ENCODE peak calls at places on chromosomes 6 and 20, in seven cellular contexts. W, B, Q, U, X, E and A are unnamed samples.

GRCh38 chr20:60203451-60203850 is 245.2 kb downstream of the CDH26 start:
- DNase-seq in W (no peak), B (no peak), Q (no peak), U (no peak), X (no peak), E (no peak), A (no peak)

GRCh38 chr6:151087861-151088598 is 151.7 kb upstream of the AKAP12 start:
- DNase-seq in W (peak), B (no peak), Q (peak), U (no peak), X (no peak), E (peak), A (no peak)

GRCh38 chr20:3077618-3078134 is 6.3 kb downstream of the OXT start:
- DNase-seq in W (no peak), B (no peak), Q (no peak), U (no peak), X (no peak), E (no peak), A (no peak)

GRCh38 chr20:30815577-30816181 is 441.8 kb upstream of the DEFB115 start:
- DNase-seq in W (no peak), B (no peak), Q (no peak), U (no peak), X (no peak), E (no peak), A (no peak)

GRCh38 chr6:161128680-161129196 is 137.2 kb downstream of the MAP3K4 start:
- DNase-seq in W (no peak), B (no peak), Q (no peak), U (no peak), X (no peak), E (no peak), A (no peak)

GRCh38 chr6:20235041-20235440 is 22.8 kb upstream of the MBOAT1 start:
- DNase-seq in W (no peak), B (no peak), Q (no peak), U (no peak), X (no peak), E (no peak), A (no peak)

GRCh38 chr20:59123011-59123676 is 40.5 kb upstream of the ZNF831 start:
- DNase-seq in W (no peak), B (no peak), Q (no peak), U (peak), X (no peak), E (no peak), A (no peak)

GRCh38 chr6:33958863-33959651 is 155.3 kb upstream of the MLN start:
- DNase-seq in W (no peak), B (no peak), Q (no peak), U (no peak), X (no peak), E (no peak), A (no peak)

GRCh38 chr6:1039191-1039590 is 272.7 kb upstream of the FOXQ1 start:
- DNase-seq in W (no peak), B (no peak), Q (no peak), U (no peak), X (no peak), E (no peak), A (no peak)

GRCh38 chr6:134363323-134364039 is 45.6 kb upstream of the SGK1 start:
- DNase-seq in W (no peak), B (no peak), Q (no peak), U (no peak), X (no peak), E (no peak), A (no peak)

GRCh38 chr20:37527638-37528441 is at the start of gene BLCAP:
- DNase-seq in W (peak), B (peak), Q (peak), U (peak), X (peak), E (no peak), A (peak)

GRCh38 chr6:133208183-133208755 is 32.9 kb upstream of the EYA4 start:
- DNase-seq in W (no peak), B (no peak), Q (no peak), U (no peak), X (no peak), E (no peak), A (no peak)

GRCh38 chr20:24950128-24950835 is 1.2 kb downstream of the CST7 start:
- DNase-seq in W (no peak), B (no peak), Q (peak), U (peak), X (no peak), E (peak), A (peak)

GRCh38 chr6:24146871-24147270 is 20.9 kb downstream of the NRSN1 start:
- DNase-seq in W (no peak), B (no peak), Q (no peak), U (no peak), X (no peak), E (no peak), A (no peak)

GRCh38 chr6:142746524-142746923 is 198.5 kb downstream of the HIVEP2 start:
- DNase-seq in W (no peak), B (no peak), Q (peak), U (peak), X (no peak), E (no peak), A (no peak)

GRCh38 chr6:14717307-14717706 is 528.6 kb upstream of the JARID2 start:
- DNase-seq in W (no peak), B (no peak), Q (peak), U (no peak), X (peak), E (no peak), A (no peak)

GRCh38 chr6:111730835-111731234 is 125.2 kb upstream of the TRAF3IP2 start:
- DNase-seq in W (no peak), B (no peak), Q (no peak), U (no peak), X (peak), E (no peak), A (no peak)

GRCh38 chr20:45111799-45112471 is 3.0 kb downstream of the WFDC5 start:
- DNase-seq in W (no peak), B (no peak), Q (peak), U (no peak), X (no peak), E (no peak), A (no peak)

GRCh38 chr6:40556023-40556422 is 31.1 kb downstream of the LRFN2 start:
- DNase-seq in W (no peak), B (no peak), Q (no peak), U (no peak), X (no peak), E (no peak), A (no peak)

GRCh38 chr20:58662142-58662473 is 11.0 kb downstream of the STX16 start:
- DNase-seq in W (no peak), B (no peak), Q (no peak), U (no peak), X (no peak), E (no peak), A (no peak)

GRCh38 chr6:134706806-134707205 is 243.1 kb downstream of the ALDH8A1 start:
- DNase-seq in W (no peak), B (no peak), Q (no peak), U (no peak), X (no peak), E (no peak), A (no peak)

GRCh38 chr20:16922834-16923233 is 174.7 kb downstream of the OTOR start:
- DNase-seq in W (no peak), B (no peak), Q (peak), U (no peak), X (no peak), E (no peak), A (no peak)

GRCh38 chr20:58471161-58471834 is 43.9 kb downstream of the APCDD1L start:
- DNase-seq in W (no peak), B (no peak), Q (no peak), U (peak), X (no peak), E (no peak), A (no peak)

GRCh38 chr20:32201296-32201976 is 6.1 kb downstream of the PLAGL2 start:
- DNase-seq in W (no peak), B (no peak), Q (no peak), U (no peak), X (peak), E (no peak), A (no peak)

GRCh38 chr6:125588268-125588667 is 161.2 kb upstream of the HEY2 start:
- DNase-seq in W (no peak), B (no peak), Q (no peak), U (no peak), X (no peak), E (no peak), A (no peak)
- TF ChIP-seq POLR2A in W (no peak), B (no peak), Q (no peak), U (no peak), X (no peak), E (no peak), A (no peak)

GRCh38 chr20:53608456-53609413 is 15.1 kb upstream of the ZNF217 start:
- DNase-seq in W (no peak), B (no peak), Q (peak), U (peak), X (peak), E (no peak), A (no peak)
- TF ChIP-seq POLR2A in W (no peak), B (no peak), Q (no peak), U (no peak), X (no peak), E (no peak), A (no peak)

DNA sequence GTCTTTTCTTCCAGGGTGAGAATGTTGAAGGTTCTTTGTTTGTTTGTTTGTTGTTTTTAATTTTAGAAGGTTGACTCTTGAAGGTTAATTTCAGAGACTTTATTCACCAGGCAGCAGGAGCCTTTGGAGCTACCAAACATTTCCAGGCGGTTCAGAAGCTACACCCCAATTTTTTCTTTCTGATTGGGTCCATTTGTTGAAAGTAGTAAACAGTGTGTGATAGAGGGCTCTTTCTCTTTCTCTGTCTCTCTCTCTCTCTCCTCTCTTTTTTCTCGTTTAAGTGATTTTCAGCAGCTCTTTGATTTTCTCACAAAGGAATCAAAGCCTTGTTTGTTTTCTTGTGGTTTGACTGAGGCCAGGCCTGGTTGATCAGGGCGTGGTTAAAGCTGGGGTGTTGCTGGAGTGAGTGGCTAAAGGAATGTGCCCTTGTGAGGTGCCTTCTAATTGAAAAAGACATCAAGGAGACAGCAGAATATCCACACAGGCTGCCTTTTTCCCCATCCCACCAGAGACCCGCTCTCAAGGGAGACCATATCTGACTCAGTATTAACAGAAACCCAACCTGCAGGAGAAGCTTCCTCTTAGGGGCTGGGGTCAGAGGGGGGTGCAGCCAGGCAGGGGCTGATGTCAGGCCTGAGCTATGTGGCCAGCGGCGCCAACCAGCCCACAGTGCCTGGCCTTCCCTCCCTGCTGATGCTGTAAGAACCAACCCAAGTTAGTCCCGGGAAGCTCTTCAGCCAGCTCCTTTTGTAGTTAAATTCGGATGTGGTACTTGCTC is 40.4 kb upstream of the NAA20 start:
- DNase-seq in W (peak), B (no peak), Q (peak), U (no peak), X (peak), E (no peak), A (peak)
- TF ChIP-seq POLR2A in W (no peak), B (peak), Q (no peak), U (no peak), X (no peak), E (no peak), A (no peak)

GRCh38 chr6:149054559-149055194 is 262.8 kb upstream of the TAB2 start:
- DNase-seq in W (no peak), B (no peak), Q (no peak), U (no peak), X (no peak), E (no peak), A (no peak)
- TF ChIP-seq POLR2A in W (no peak), B (no peak), Q (no peak), U (no peak), X (no peak), E (no peak), A (no peak)

DNA sequence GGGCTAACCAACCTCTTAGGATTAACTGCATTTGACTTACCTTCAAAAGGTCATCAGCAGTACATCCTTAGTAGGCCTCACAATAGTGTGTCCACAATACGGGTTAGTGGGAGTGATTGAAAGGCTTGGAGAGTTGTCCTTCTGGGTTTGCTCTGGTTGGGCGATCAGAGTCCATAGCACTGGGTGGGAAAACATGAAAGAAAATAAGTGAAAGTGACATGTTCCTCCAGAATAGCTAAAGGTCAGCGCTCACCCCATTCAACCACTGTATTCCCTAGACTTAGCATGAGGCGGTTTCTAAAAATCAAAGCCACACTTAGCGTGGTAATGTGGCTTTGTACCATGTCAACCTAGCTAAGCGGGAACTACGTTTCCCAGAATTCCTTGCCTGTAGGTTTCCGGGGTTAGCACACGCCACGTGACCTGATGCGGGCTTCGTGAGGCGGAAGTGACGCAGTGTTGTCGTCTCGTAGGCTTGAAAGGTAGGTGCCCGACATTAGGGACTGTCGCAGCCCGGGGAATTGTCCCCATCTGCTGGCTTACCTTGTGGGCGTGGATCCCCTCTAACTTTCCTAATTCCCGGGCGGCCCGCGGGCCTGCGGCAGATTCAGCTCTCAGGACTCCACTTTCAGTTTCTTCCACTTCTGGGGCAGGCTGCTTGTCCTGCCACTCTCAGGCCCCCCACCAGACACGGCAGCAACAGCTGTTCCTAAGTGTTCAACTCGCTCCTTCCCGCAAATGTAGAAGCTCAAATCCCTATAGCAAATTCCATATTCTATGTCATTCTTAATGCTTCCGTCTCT is 19.8 kb upstream of the SCP2D1 start:
- DNase-seq in W (peak), B (peak), Q (peak), U (peak), X (peak), E (no peak), A (peak)
- TF ChIP-seq POLR2A in W (peak), B (peak), Q (peak), U (peak), X (peak), E (no peak), A (no peak)

GRCh38 chr6:49839162-49839561 is 27.2 kb downstream of the CRISP1 start:
- DNase-seq in W (no peak), B (no peak), Q (no peak), U (no peak), X (no peak), E (no peak), A (no peak)

GRCh38 chr6:49839957-49840356 is 26.4 kb downstream of the CRISP1 start:
- DNase-seq in W (no peak), B (no peak), Q (no peak), U (no peak), X (no peak), E (no peak), A (no peak)

DNA sequence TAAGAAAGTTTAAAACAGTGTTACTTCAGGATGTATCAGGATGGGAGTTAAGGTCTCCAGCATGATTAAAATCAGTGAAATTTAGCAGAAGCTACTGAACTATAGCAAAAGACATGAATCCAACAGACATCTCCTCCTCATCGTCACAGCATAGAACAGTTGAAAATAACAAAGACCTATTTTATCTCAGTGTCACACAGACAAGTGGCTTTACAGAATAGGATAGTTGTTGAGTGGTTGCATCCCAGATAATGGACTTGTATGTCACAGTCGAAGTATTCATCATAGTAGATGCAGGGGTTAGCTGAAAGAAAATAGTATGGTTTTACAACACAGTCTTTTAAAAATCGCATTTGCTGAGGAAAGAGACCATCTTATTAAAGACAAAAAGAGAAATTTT is 31.2 kb downstream of the CRISP1 start:
- DNase-seq in W (no peak), B (no peak), Q (no peak), U (no peak), X (no peak), E (no peak), A (no peak)
- TF ChIP-seq POLR2A in W (no peak), B (no peak), Q (no peak), U (no peak), X (no peak), E (no peak), A (no peak)

DNA sequence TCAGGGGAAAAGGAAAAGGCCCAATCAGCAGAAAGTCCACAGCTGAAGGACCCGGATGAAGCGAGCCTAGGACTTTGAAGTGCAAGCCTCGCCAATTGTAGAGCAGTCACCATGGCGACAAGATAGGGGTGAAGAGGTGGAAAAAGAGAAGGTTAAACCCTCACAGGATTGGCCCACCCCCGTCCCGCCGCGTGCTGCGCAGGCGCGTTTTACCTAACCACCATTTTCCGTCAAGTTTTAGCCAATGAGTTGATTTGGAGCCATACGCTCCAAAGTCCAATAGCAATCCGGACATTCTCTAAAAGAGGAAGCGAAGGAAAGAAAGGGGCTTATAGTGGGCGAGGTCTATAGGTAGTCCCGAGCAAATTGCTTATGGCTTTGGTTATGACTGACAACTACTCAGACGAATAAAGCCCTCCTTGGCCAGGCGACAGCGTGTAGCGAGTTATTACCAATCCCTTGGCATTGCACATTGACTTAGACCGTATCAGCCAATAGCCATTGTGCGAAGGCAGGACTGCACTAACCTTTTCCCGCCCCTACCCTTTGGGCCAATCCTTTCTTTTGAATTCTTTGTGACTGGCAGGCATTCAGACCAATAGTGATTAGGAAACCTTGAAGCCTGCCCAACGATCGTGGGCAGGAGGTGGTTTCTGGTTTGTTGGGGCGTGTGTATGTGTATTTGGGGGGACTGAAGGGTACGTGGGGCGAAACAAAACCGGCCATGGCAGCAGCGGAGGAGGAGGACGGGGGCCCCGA is at the start of gene RNF5:
- DNase-seq in W (peak), B (peak), Q (peak), U (peak), X (peak), E (no peak), A (peak)
- TF ChIP-seq POLR2A in W (peak), B (peak), Q (peak), U (peak), X (no peak), E (no peak), A (no peak)